ENCODE peak calls at places on chromosomes 5 and 9, in four cellular contexts. T, D, O and Q are unnamed samples.

GRCh38 chr9:117718701-117719100 is 14.5 kb downstream of the TLR4 start:
- DNase-seq in T (no peak), D (no peak), O (no peak), Q (no peak)

GRCh38 chr5:87127426-87127825 is 140.3 kb upstream of the RASA1 start:
- DNase-seq in T (no peak), D (no peak), O (no peak), Q (no peak)

GRCh38 chr5:139178948-139179347 is 19.2 kb downstream of the SIL1 start:
- DNase-seq in T (peak; percentile 47), D (peak; percentile 34), O (no peak), Q (no peak)

GRCh38 chr9:111928342-111928720 is 31.7 kb downstream of the UGCG start:
- DNase-seq in T (no peak), D (no peak), O (no peak), Q (no peak)

GRCh38 chr9:111036068-111036789 is 2.0 kb downstream of the LPAR1 start:
- DNase-seq in T (no peak), D (peak; percentile 83), O (peak; percentile 1), Q (no peak)

GRCh38 chr9:124390812-124391658 is 24.2 kb downstream of the PSMB7 start:
- DNase-seq in T (peak; percentile 32), D (no peak), O (no peak), Q (no peak)

GRCh38 chr9:136889858-136890257 is 3.5 kb downstream of the TRAF2 start:
- DNase-seq in T (no peak), D (no peak), O (no peak), Q (no peak)

GRCh38 chr5:170363671-170364070 is 25.5 kb downstream of the KCNMB1 start:
- DNase-seq in T (no peak), D (no peak), O (no peak), Q (no peak)

GRCh38 chr9:33868430-33869000 is 51.6 kb downstream of the UBE2R2 start:
- DNase-seq in T (no peak), D (no peak), O (no peak), Q (no peak)

GRCh38 chr5:151682751-151683331 is 3.9 kb downstream of the SPARC start:
- DNase-seq in T (no peak), D (no peak), O (no peak), Q (no peak)

GRCh38 chr9:69674112-69674511 is 1.9 kb upstream of the APBA1 start:
- DNase-seq in T (no peak), D (peak; percentile 81), O (peak; percentile 16), Q (no peak)

GRCh38 chr5:32810812-32811211 is 99.7 kb downstream of the NPR3 start:
- DNase-seq in T (no peak), D (no peak), O (no peak), Q (no peak)

GRCh38 chr9:137784046-137784445 is 93.5 kb upstream of the CACNA1B start:
- DNase-seq in T (peak; percentile 64), D (peak; percentile 40), O (no peak), Q (no peak)

GRCh38 chr5:146527785-146528184 is 11.8 kb upstream of the GPR151 start:
- DNase-seq in T (no peak), D (no peak), O (no peak), Q (no peak)

GRCh38 chr5:138905541-138905940 is 30.4 kb upstream of the LRRTM2 start:
- DNase-seq in T (no peak), D (no peak), O (no peak), Q (no peak)

GRCh38 chr5:68489556-68489955 is 274.0 kb downstream of the PIK3R1 start:
- DNase-seq in T (no peak), D (no peak), O (no peak), Q (no peak)
- H2AFZ ChIP-seq in T (no peak overlapping the region), D (no peak overlapping the region), O (no peak overlapping the region), Q (no peak overlapping the region)

GRCh38 chr9:130243015-130243881 is 22.3 kb upstream of the HMCN2 start:
- DNase-seq in T (peak; percentile 83), D (peak; percentile 93), O (peak; percentile 47), Q (peak; percentile 92)

GRCh38 chr9:130245474-130245873 is 20.1 kb upstream of the HMCN2 start:
- DNase-seq in T (no peak), D (no peak), O (no peak), Q (no peak)

GRCh38 chr9:130246126-130246525 is 19.4 kb upstream of the HMCN2 start:
- DNase-seq in T (no peak), D (no peak), O (no peak), Q (no peak)

GRCh38 chr9:130243882-130244170 is 21.7 kb upstream of the HMCN2 start:
- DNase-seq in T (no peak), D (no peak), O (no peak), Q (no peak)

GRCh38 chr9:130244548-130245165 is 20.9 kb upstream of the HMCN2 start:
- DNase-seq in T (no peak), D (no peak), O (no peak), Q (no peak)
- H3K27ac ChIP-seq in T (no peak overlapping the region), D (no peak overlapping the region), O (no peak overlapping the region), Q (no peak overlapping the region)

GRCh38 chr5:96244696-96245095 is 188.4 kb downstream of the PCSK1 start:
- DNase-seq in T (no peak), D (no peak), O (no peak), Q (no peak)

GRCh38 chr5:96245401-96246091 is 187.5 kb downstream of the PCSK1 start:
- DNase-seq in T (no peak), D (no peak), O (no peak), Q (no peak)

GRCh38 chr5:96248152-96248551 is 184.9 kb downstream of the PCSK1 start:
- DNase-seq in T (no peak), D (no peak), O (no peak), Q (no peak)

GRCh38 chr5:96247097-96247675 is 185.9 kb downstream of the PCSK1 start:
- DNase-seq in T (no peak), D (no peak), O (no peak), Q (no peak)

DNA sequence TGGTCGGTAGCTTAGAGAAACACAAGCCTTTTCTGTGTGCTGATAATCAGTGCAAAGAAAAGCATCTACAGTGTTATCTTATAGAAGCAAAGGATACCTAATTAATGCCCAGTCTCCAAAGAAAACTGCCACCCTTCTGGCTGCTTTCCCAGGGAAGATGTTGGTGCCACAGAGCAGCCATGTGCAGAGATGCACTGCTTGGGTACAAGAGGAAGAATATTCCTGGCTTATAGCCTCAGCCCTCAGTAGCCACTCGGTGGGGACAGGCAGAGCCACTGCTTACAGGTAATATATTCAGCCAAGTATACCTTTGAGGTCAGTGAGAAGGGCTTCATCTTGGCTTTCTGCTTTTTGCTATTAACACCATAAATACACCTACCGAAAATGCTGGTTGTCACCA is 185.3 kb downstream of the PCSK1 start:
- DNase-seq in T (no peak), D (no peak), O (no peak), Q (no peak)
- H2AFZ ChIP-seq in T (no peak overlapping the region), D (peak overlapping the region; percentile 48), O (no peak overlapping the region), Q (no peak overlapping the region)

GRCh38 chr5:125485003-125485641 is 738.7 kb upstream of the ZNF608 start:
- DNase-seq in T (no peak), D (peak; percentile 21), O (peak; percentile 81), Q (no peak)

GRCh38 chr5:125484272-125485002 is 738.0 kb upstream of the ZNF608 start:
- DNase-seq in T (no peak), D (no peak), O (peak; percentile 49), Q (no peak)

GRCh38 chr5:125487231-125487630 is 740.8 kb upstream of the ZNF608 start:
- DNase-seq in T (no peak), D (no peak), O (no peak), Q (no peak)

GRCh38 chr5:125489146-125489545 is 742.7 kb upstream of the ZNF608 start:
- DNase-seq in T (no peak), D (no peak), O (no peak), Q (no peak)

GRCh38 chr5:125486634-125487033 is 740.2 kb upstream of the ZNF608 start:
- DNase-seq in T (no peak), D (no peak), O (no peak), Q (no peak)
- H3K27ac ChIP-seq in T (no peak overlapping the region), D (no peak overlapping the region), O (no peak overlapping the region), Q (no peak overlapping the region)

GRCh38 chr9:21607576-21607975 is 125.5 kb upstream of the IFNE start:
- DNase-seq in T (no peak), D (no peak), O (no peak), Q (no peak)

GRCh38 chr9:21608200-21608599 is 126.1 kb upstream of the IFNE start:
- DNase-seq in T (no peak), D (no peak), O (no peak), Q (no peak)

GRCh38 chr9:21609506-21609905 is 127.4 kb upstream of the IFNE start:
- DNase-seq in T (no peak), D (no peak), O (no peak), Q (no peak)

GRCh38 chr9:21605489-21605931 is 123.4 kb upstream of the IFNE start:
- DNase-seq in T (no peak), D (no peak), O (no peak), Q (no peak)
- H2AFZ ChIP-seq in T (no peak overlapping the region), D (no peak overlapping the region), O (no peak overlapping the region), Q (no peak overlapping the region)

DNA sequence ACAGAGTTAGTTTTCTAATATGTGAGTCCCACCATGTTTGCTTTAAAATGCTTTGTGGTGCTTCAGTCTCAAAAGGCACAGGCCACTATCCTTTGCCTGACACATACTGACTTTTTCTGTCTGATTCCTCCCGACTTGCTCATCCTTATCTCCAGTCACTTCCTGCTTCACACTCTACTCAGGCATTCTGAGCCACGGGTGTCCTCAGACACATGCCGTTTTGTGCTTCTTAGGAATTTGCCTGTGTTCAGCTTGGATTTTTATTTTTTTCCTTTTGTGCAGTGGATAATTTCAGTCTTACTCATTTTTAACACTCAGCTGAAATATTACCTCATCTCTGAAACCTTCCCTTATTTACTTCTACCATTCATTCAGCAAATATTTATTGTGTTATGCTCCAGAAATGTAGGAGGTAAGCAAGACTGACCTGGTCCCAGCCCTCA is 54.1 kb downstream of the MAN2A1 start:
- DNase-seq in T (peak; percentile 20), D (peak; percentile 40), O (no peak), Q (no peak)
- H3K27ac ChIP-seq in T (peak overlapping the region; percentile 58), D (peak overlapping the region; percentile 2), O (no peak overlapping the region), Q (no peak overlapping the region)

GRCh38 chr5:93874080-93874479 is 132.7 kb upstream of the POU5F2 start:
- DNase-seq in T (no peak), D (peak; percentile 14), O (no peak), Q (no peak)
- H2AFZ ChIP-seq in T (no peak overlapping the region), D (no peak overlapping the region), O (no peak overlapping the region), Q (no peak overlapping the region)

DNA sequence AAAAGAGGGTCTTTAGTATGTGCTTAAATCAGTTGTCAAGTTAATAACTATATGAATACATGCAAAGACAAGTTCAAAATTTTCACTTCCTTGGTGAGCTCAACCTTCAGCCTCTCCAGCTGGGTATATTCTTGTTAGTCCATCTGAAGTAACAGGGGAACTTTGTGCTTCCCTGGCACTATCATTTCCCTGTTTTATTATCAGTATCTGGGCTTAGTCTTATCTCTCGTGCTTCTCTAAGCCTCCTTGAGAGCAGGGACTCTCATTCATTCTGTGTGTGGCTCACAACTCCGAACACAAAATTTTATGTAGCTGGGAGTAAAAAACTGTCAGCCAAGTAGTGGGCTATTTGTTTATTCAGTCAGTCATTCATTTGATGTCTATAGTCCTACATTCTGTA is 175.9 kb upstream of the MAP3K1 start:
- DNase-seq in T (no peak), D (no peak), O (no peak), Q (no peak)
- H3K27ac ChIP-seq in T (no peak overlapping the region), D (no peak overlapping the region), O (no peak overlapping the region), Q (no peak overlapping the region)